ENCODE peak calls at places on chromosome 7, in seven cellular contexts. T, B, I, U, E, L and C are unnamed samples.

GRCh38 chr7:142110098-142110497 is 1.4 kb upstream of the MGAM2 start:
- DNase-seq in T (no peak), B (no peak), I (no peak), U (no peak), E (no peak), L (no peak), C (no peak)

GRCh38 chr7:5693529-5693928 is 87.9 kb downstream of the RNF216 start:
- DNase-seq in T (no peak), B (no peak), I (no peak), U (no peak), E (no peak), L (peak; percentile 75), C (no peak)

GRCh38 chr7:128322040-128322643 is 21.6 kb downstream of the RBM28 start:
- DNase-seq in T (no peak), B (peak; percentile 41), I (no peak), U (no peak), E (peak; percentile 28), L (no peak), C (no peak)

GRCh38 chr7:70776627-70777101 is 355.3 kb upstream of the GALNT17 start:
- DNase-seq in T (no peak), B (peak; percentile 37), I (no peak), U (no peak), E (peak; percentile 51), L (no peak), C (no peak)

GRCh38 chr7:80370587-80370986 is 141.3 kb downstream of the GNAT3 start:
- DNase-seq in T (no peak), B (no peak), I (no peak), U (no peak), E (no peak), L (no peak), C (no peak)

GRCh38 chr7:157625973-157626790 is 289.4 kb downstream of the DNAJB6 start:
- DNase-seq in T (no peak), B (no peak), I (no peak), U (no peak), E (no peak), L (no peak), C (no peak)

GRCh38 chr7:149289262-149289661 is 27.3 kb downstream of the ZNF783 start:
- DNase-seq in T (no peak), B (no peak), I (no peak), U (no peak), E (no peak), L (no peak), C (no peak)

GRCh38 chr7:3787717-3788311 is 486.8 kb downstream of the SDK1 start:
- DNase-seq in T (no peak), B (no peak), I (no peak), U (no peak), E (no peak), L (no peak), C (no peak)

GRCh38 chr7:63067897-63068585 is 930.6 kb upstream of the ZNF722 start:
- DNase-seq in T (no peak), B (no peak), I (no peak), U (no peak), E (no peak), L (no peak), C (peak; percentile 32)

GRCh38 chr7:13551503-13551902 is 438.0 kb downstream of the ETV1 start:
- DNase-seq in T (no peak), B (no peak), I (no peak), U (no peak), E (no peak), L (no peak), C (no peak)

GRCh38 chr7:117155694-117156093 is 167.2 kb downstream of the WNT2 start:
- DNase-seq in T (no peak), B (no peak), I (no peak), U (no peak), E (no peak), L (no peak), C (no peak)

GRCh38 chr7:44132039-44132438 is 8.7 kb upstream of the POLD2 start:
- DNase-seq in T (no peak), B (no peak), I (no peak), U (no peak), E (no peak), L (no peak), C (no peak)

GRCh38 chr7:86929293-86930109 is 130.0 kb downstream of the ELAPOR2 start:
- DNase-seq in T (no peak), B (no peak), I (no peak), U (no peak), E (no peak), L (no peak), C (no peak)

GRCh38 chr7:26440253-26440992 is 148.8 kb downstream of the SNX10 start:
- DNase-seq in T (no peak), B (no peak), I (no peak), U (no peak), E (no peak), L (no peak), C (no peak)

GRCh38 chr7:50782376-50783208 is at the start of gene GRB10:
- DNase-seq in T (no peak), B (no peak), I (no peak), U (no peak), E (no peak), L (no peak), C (no peak)

GRCh38 chr7:128347573-128348147 is 4.0 kb upstream of the RBM28 start:
- DNase-seq in T (no peak), B (peak; percentile 73), I (peak; percentile 46), U (no peak), E (peak; percentile 56), L (no peak), C (no peak)

GRCh38 chr7:157947504-157947903 is 610.7 kb downstream of the DNAJB6 start:
- DNase-seq in T (no peak), B (no peak), I (no peak), U (no peak), E (no peak), L (no peak), C (no peak)

GRCh38 chr7:73442903-73443542 is 9.4 kb downstream of the FZD9 start:
- DNase-seq in T (no peak), B (no peak), I (no peak), U (no peak), E (no peak), L (no peak), C (no peak)

GRCh38 chr7:73606801-73607691 is 17.3 kb downstream of the MLXIPL start:
- DNase-seq in T (peak; percentile 32), B (peak; percentile 74), I (peak; percentile 48), U (no peak), E (peak; percentile 66), L (no peak), C (peak; percentile 57)